ENCODE peak calls at places on chromosomes 5 and 9, in four cellular contexts. One of them, this sample, is unnamed.

GRCh38 chr9:73038613-73039012 is 85.8 kb upstream of the ALDH1A1 start:
- DNase-seq in AG10803: peak; percentile 29
- DNase-seq in stromal cell of bone marrow: peak; percentile 28
- DNase-seq in WTC11: peak; percentile 12
- DNase-seq in this sample: peak; percentile 47

GRCh38 chr5:151591144-151591819 is at the start of gene FAT2:
- DNase-seq in AG10803: no peak
- DNase-seq in stromal cell of bone marrow: no peak
- DNase-seq in WTC11: peak; percentile 52
- DNase-seq in this sample: no peak

GRCh38 chr5:110031402-110032140 is 341.8 kb downstream of the MAN2A1 start:
- DNase-seq in AG10803: no peak
- DNase-seq in stromal cell of bone marrow: no peak
- DNase-seq in WTC11: no peak
- DNase-seq in this sample: no peak

GRCh38 chr9:78146241-78146640 is 89.6 kb upstream of the CEP78 start:
- DNase-seq in AG10803: no peak
- DNase-seq in stromal cell of bone marrow: no peak
- DNase-seq in WTC11: no peak
- DNase-seq in this sample: peak; percentile 77

GRCh38 chr5:76331139-76331538 is 71.9 kb upstream of the IQGAP2 start:
- DNase-seq in AG10803: no peak
- DNase-seq in stromal cell of bone marrow: no peak
- DNase-seq in WTC11: no peak
- DNase-seq in this sample: no peak

GRCh38 chr5:56088967-56089829 is 94.4 kb upstream of the IL6ST start:
- DNase-seq in AG10803: peak; percentile 87
- DNase-seq in stromal cell of bone marrow: peak; percentile 78
- DNase-seq in WTC11: no peak
- DNase-seq in this sample: peak; percentile 83

GRCh38 chr9:99593621-99594020 is 228.1 kb upstream of the NR4A3 start:
- DNase-seq in AG10803: no peak
- DNase-seq in stromal cell of bone marrow: no peak
- DNase-seq in WTC11: no peak
- DNase-seq in this sample: no peak

GRCh38 chr9:133405508-133406009 is 12.3 kb downstream of the REXO4 start:
- DNase-seq in AG10803: no peak
- DNase-seq in stromal cell of bone marrow: peak; percentile 19
- DNase-seq in WTC11: no peak
- DNase-seq in this sample: no peak

GRCh38 chr5:2153350-2153749 is 270.6 kb upstream of the IRX4 start:
- DNase-seq in AG10803: no peak
- DNase-seq in stromal cell of bone marrow: no peak
- DNase-seq in WTC11: no peak
- DNase-seq in this sample: no peak

GRCh38 chr5:52895070-52895469 is 94.1 kb upstream of the ITGA2 start:
- DNase-seq in AG10803: no peak
- DNase-seq in stromal cell of bone marrow: no peak
- DNase-seq in WTC11: no peak
- DNase-seq in this sample: no peak

GRCh38 chr5:22852807-22853670 is at the start of gene CDH12:
- DNase-seq in AG10803: no peak
- DNase-seq in stromal cell of bone marrow: no peak
- DNase-seq in WTC11: peak; percentile 51
- DNase-seq in this sample: no peak

GRCh38 chr9:133449760-133450159 is 10.0 kb upstream of the CACFD1 start:
- DNase-seq in AG10803: no peak
- DNase-seq in stromal cell of bone marrow: no peak
- DNase-seq in WTC11: peak; percentile 13
- DNase-seq in this sample: peak; percentile 8

GRCh38 chr9:122036988-122037387 is 56.1 kb downstream of the TTLL11 start:
- DNase-seq in AG10803: peak; percentile 66
- DNase-seq in stromal cell of bone marrow: no peak
- DNase-seq in WTC11: no peak
- DNase-seq in this sample: peak; percentile 58

GRCh38 chr9:95570646-95571045 is 53.9 kb upstream of the PTCH1 start:
- DNase-seq in AG10803: peak; percentile 53
- DNase-seq in stromal cell of bone marrow: no peak
- DNase-seq in WTC11: no peak
- DNase-seq in this sample: peak; percentile 53

GRCh38 chr5:153900703-153901395 is 137.9 kb downstream of the FAM114A2 start:
- DNase-seq in AG10803: peak; percentile 98
- DNase-seq in stromal cell of bone marrow: peak; percentile 72
- DNase-seq in WTC11: no peak
- DNase-seq in this sample: peak; percentile 84

GRCh38 chr5:134547579-134547978 is 22.1 kb downstream of the JADE2 start:
- DNase-seq in AG10803: peak; percentile 83
- DNase-seq in stromal cell of bone marrow: peak; percentile 79
- DNase-seq in WTC11: no peak
- DNase-seq in this sample: peak; percentile 78

GRCh38 chr5:131384181-131384580 is 120.3 kb downstream of the CDC42SE2 start:
- DNase-seq in AG10803: no peak
- DNase-seq in stromal cell of bone marrow: no peak
- DNase-seq in WTC11: no peak
- DNase-seq in this sample: no peak

GRCh38 chr9:97772145-97772544 is 75.0 kb upstream of the XPA start:
- DNase-seq in AG10803: no peak
- DNase-seq in stromal cell of bone marrow: no peak
- DNase-seq in WTC11: no peak
- DNase-seq in this sample: no peak

GRCh38 chr5:54148062-54148461 is 162.3 kb downstream of the ARL15 start:
- DNase-seq in AG10803: peak; percentile 50
- DNase-seq in stromal cell of bone marrow: no peak
- DNase-seq in WTC11: no peak
- DNase-seq in this sample: no peak

GRCh38 chr9:88514247-88514646 is 20.7 kb upstream of the NXNL2 start:
- DNase-seq in AG10803: no peak
- DNase-seq in stromal cell of bone marrow: no peak
- DNase-seq in WTC11: no peak
- DNase-seq in this sample: no peak